ENCODE peak calls at places on chromosomes 16 and 17, in seven cellular contexts. T is CD8-positive, alpha-beta T cell; B is CD4-positive, CD25-positive, alpha-beta regulatory T cell; K is body of pancreas; U is A549; H is neuronal stem cell; F is prostate gland. Q is an unnamed sample. For H3K4me1, the result is how much of the 10 kb centered on the place peaks cover.

GRCh38 chr17:20156196-20157077 is 147.3 kb downstream of the SPECC1 start:
- DNase-seq in T (no peak), B (no peak), K (peak), U (peak), H (peak), F (peak), Q (peak)

GRCh38 chr17:83092186-83092585 is 12.8 kb downstream of the METRNL start:
- DNase-seq in T (no peak), B (no peak), K (no peak), U (no peak), H (no peak), F (no peak), Q (no peak)

GRCh38 chr17:75111777-75112176 is 2.0 kb downstream of the ARMC7 start:
- DNase-seq in T (no peak), B (no peak), K (no peak), U (no peak), H (no peak), F (no peak), Q (no peak)

GRCh38 chr17:77394540-77395295 is 253.9 kb downstream of the SEC14L1 start:
- DNase-seq in T (no peak), B (no peak), K (peak), U (no peak), H (no peak), F (peak), Q (no peak)

GRCh38 chr16:566475-567361 is at the start of gene NHLRC4:
- DNase-seq in T (no peak), B (peak), K (peak), U (no peak), H (no peak), F (peak), Q (peak)

GRCh38 chr16:85650864-85651811 is 37.6 kb downstream of the GINS2 start:
- DNase-seq in T (no peak), B (no peak), K (peak), U (no peak), H (no peak), F (no peak), Q (peak)

GRCh38 chr17:40615295-40615988 is 32.2 kb downstream of the SMARCE1 start:
- DNase-seq in T (no peak), B (peak), K (peak), U (peak), H (peak), F (peak), Q (no peak)

GRCh38 chr17:57316361-57316760 is 60.0 kb downstream of the MSI2 start:
- DNase-seq in T (no peak), B (no peak), K (no peak), U (no peak), H (no peak), F (no peak), Q (no peak)

GRCh38 chr17:37488009-37488604 is 1.6 kb upstream of the DUSP14 start:
- DNase-seq in T (no peak), B (no peak), K (no peak), U (peak), H (no peak), F (peak), Q (peak)

GRCh38 chr16:66503030-66503429 is 46.9 kb downstream of the TK2 start:
- DNase-seq in T (no peak), B (no peak), K (no peak), U (no peak), H (no peak), F (peak), Q (no peak)

GRCh38 chr16:89695875-89696597 is 5.5 kb downstream of the SPATA2L start:
- DNase-seq in T (no peak), B (no peak), K (no peak), U (no peak), H (no peak), F (no peak), Q (no peak)

GRCh38 chr17:82212331-82213250 is at the start of gene CCDC57:
- DNase-seq in T (no peak), B (no peak), K (peak), U (peak), H (peak), F (peak), Q (peak)

GRCh38 chr16:10754941-10755340 is 11.3 kb downstream of the NUBP1 start:
- DNase-seq in T (no peak), B (no peak), K (no peak), U (no peak), H (no peak), F (no peak), Q (peak)

GRCh38 chr16:49271363-49271762 is 10.3 kb downstream of the CBLN1 start:
- DNase-seq in T (no peak), B (no peak), K (no peak), U (no peak), H (no peak), F (no peak), Q (no peak)

GRCh38 chr17:27860971-27861669 is 32.0 kb downstream of the LYRM9 start:
- DNase-seq in T (no peak), B (no peak), K (no peak), U (no peak), H (no peak), F (no peak), Q (no peak)

GRCh38 chr17:76585649-76586593 is at the start of gene ST6GALNAC2:
- DNase-seq in T (peak), B (peak), K (peak), U (peak), H (no peak), F (peak), Q (no peak)

GRCh38 chr17:48006936-48007703 is 30.5 kb downstream of the COPZ2 start:
- DNase-seq in T (no peak), B (no peak), K (no peak), U (no peak), H (no peak), F (no peak), Q (no peak)

GRCh38 chr17:44390250-44390649 is 801 bp upstream of the ITGA2B start:
- DNase-seq in T (no peak), B (no peak), K (no peak), U (no peak), H (no peak), F (no peak), Q (no peak)

GRCh38 chr16:28974007-28974436 is 556 bp upstream of the SPNS1 start:
- DNase-seq in T (no peak), B (no peak), K (peak), U (peak), H (peak), F (no peak), Q (peak)

GRCh38 chr16:89924925-89925307 is 1.8 kb downstream of the TUBB3 start:
- DNase-seq in T (no peak), B (no peak), K (no peak), U (no peak), H (no peak), F (no peak), Q (peak)

GRCh38 chr17:32323784-32324590 is 18.0 kb downstream of the C17orf75 start:
- DNase-seq in T (no peak), B (no peak), K (peak), U (no peak), H (peak), F (peak), Q (no peak)

GRCh38 chr17:69945698-69946185 is 129.3 kb upstream of the KCNJ16 start:
- DNase-seq in T (no peak), B (no peak), K (no peak), U (no peak), H (no peak), F (no peak), Q (no peak)

GRCh38 chr16:87472142-87472778 is 20.6 kb downstream of the ZCCHC14 start:
- DNase-seq in T (no peak), B (no peak), K (no peak), U (no peak), H (no peak), F (no peak), Q (no peak)

GRCh38 chr16:87765776-87766484 is at the start of gene KLHDC4:
- DNase-seq in T (peak), B (peak), K (peak), U (peak), H (peak), F (peak), Q (peak)

GRCh38 chr17:39601758-39602532 is 5.8 kb downstream of the NEUROD2 start:
- DNase-seq in T (no peak), B (no peak), K (no peak), U (no peak), H (no peak), F (no peak), Q (no peak)
- H3K4me1 ChIP-seq in T (half or more), B (half or more), K (under half), U (under half), H (under half), F (under half), Q (under half)

GRCh38 chr17:34613064-34614019 is 34.0 kb downstream of the TMEM132E start:
- DNase-seq in T (no peak), B (no peak), K (peak), U (no peak), H (peak), F (peak), Q (peak)
- H3K4me1 ChIP-seq in T (under half), B (under half), K (under half), U (under half), H (under half), F (under half), Q (half or more)

GRCh38 chr16:27242868-27243590 is 25.5 kb downstream of the NSMCE1 start:
- DNase-seq in T (no peak), B (peak), K (no peak), U (peak), H (no peak), F (no peak), Q (peak)
- H3K4me1 ChIP-seq in T (under half), B (under half), K (under half), U (under half), H (under half), F (under half), Q (under half)

GRCh38 chr17:5763595-5763994 is 179.3 kb upstream of the NLRP1 start:
- DNase-seq in T (no peak), B (no peak), K (no peak), U (no peak), H (no peak), F (no peak), Q (no peak)

GRCh38 chr17:5758651-5759050 is 174.3 kb upstream of the NLRP1 start:
- DNase-seq in T (no peak), B (no peak), K (no peak), U (no peak), H (no peak), F (no peak), Q (peak)

GRCh38 chr17:5759501-5759925 is 175.2 kb upstream of the NLRP1 start:
- DNase-seq in T (no peak), B (no peak), K (no peak), U (no peak), H (no peak), F (no peak), Q (no peak)

GRCh38 chr17:5757306-5757907 is 173.1 kb upstream of the NLRP1 start:
- DNase-seq in T (no peak), B (no peak), K (peak), U (no peak), H (no peak), F (peak), Q (no peak)

DNA sequence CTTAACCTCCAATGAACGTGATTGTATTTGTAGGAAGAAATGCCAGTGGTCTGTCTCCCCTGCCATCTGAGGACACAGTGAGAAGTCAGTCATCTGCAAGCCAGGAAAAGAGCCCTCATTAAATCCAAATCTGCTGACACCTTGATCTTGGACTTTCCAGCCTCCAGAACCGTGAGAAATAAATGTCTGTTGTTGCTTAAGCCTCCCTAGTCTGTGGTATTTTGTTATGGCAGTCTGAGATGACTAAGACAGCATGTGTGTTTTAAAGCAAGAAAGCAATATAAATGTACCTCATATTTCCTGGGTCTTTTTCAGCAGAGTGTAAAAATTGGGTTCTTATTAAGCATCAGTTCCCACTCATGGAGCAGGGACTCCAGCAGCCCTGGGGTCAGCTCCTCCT is 177.9 kb upstream of the NLRP1 start:
- DNase-seq in T (no peak), B (no peak), K (no peak), U (no peak), H (no peak), F (no peak), Q (no peak)
- H3K4me1 ChIP-seq in T (under half), B (under half), K (under half), U (under half), H (under half), F (under half), Q (under half)

GRCh38 chr17:73289549-73290254 is 22.1 kb downstream of the CDC42EP4 start:
- DNase-seq in T (no peak), B (no peak), K (no peak), U (no peak), H (no peak), F (no peak), Q (no peak)
- H3K4me1 ChIP-seq in T (under half), B (under half), K (half or more), U (half or more), H (under half), F (half or more), Q (under half)

GRCh38 chr17:7215652-7216139 is 3.9 kb downstream of the DLG4 start:
- DNase-seq in T (no peak), B (no peak), K (no peak), U (peak), H (no peak), F (no peak), Q (peak)

GRCh38 chr17:7213895-7214299 is 5.7 kb downstream of the DLG4 start:
- DNase-seq in T (no peak), B (no peak), K (peak), U (peak), H (peak), F (peak), Q (peak)

GRCh38 chr17:7215136-7215638 is 4.4 kb downstream of the DLG4 start:
- DNase-seq in T (no peak), B (no peak), K (no peak), U (no peak), H (no peak), F (no peak), Q (no peak)

GRCh38 chr17:7216242-7217112 is 3.2 kb downstream of the DLG4 start:
- DNase-seq in T (no peak), B (no peak), K (no peak), U (no peak), H (no peak), F (no peak), Q (peak)

DNA sequence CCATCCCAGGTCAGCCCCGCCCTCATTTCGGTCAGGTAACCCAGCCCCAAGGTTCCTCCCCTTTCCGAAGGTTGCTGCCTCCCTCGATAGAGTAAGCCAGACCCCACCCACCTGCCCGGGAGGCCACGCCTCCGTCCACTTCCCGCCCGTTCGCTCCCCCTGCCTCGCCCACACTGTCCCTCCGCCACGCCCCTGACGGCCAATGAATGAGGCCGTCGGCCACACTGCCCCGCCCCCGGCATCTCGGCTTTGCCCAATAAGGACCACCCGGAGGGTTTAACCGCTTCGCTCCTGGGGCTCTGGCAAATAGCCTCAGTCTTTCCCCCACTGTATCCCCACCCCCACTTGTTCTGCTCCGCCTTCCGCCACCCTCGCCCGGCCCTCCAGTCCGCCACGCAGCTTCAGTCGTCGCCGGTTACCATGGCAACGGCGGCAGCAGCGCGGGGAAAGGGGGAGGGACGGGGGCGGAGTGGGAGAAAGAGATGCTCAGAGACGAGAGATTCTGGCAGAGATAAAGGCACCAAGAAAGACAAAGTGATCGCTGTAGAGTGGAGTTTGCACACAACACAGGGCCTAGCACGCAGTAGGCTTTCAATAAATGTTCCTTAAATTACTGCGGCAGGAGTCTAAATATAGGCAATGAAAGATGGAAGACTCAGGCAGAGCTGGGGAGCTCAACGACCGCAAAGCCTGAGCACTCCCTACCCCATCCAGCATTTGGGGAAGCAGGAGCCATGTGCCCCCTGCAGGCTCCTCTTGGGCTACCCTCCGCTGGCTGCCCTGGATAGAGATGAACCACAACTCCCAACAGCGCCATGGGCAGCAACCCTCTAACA is 5.1 kb downstream of the DLG4 start:
- DNase-seq in T (peak), B (peak), K (peak), U (peak), H (peak), F (peak), Q (peak)
- H3K4me1 ChIP-seq in T (half or more), B (under half), K (under half), U (under half), H (under half), F (under half), Q (under half)

DNA sequence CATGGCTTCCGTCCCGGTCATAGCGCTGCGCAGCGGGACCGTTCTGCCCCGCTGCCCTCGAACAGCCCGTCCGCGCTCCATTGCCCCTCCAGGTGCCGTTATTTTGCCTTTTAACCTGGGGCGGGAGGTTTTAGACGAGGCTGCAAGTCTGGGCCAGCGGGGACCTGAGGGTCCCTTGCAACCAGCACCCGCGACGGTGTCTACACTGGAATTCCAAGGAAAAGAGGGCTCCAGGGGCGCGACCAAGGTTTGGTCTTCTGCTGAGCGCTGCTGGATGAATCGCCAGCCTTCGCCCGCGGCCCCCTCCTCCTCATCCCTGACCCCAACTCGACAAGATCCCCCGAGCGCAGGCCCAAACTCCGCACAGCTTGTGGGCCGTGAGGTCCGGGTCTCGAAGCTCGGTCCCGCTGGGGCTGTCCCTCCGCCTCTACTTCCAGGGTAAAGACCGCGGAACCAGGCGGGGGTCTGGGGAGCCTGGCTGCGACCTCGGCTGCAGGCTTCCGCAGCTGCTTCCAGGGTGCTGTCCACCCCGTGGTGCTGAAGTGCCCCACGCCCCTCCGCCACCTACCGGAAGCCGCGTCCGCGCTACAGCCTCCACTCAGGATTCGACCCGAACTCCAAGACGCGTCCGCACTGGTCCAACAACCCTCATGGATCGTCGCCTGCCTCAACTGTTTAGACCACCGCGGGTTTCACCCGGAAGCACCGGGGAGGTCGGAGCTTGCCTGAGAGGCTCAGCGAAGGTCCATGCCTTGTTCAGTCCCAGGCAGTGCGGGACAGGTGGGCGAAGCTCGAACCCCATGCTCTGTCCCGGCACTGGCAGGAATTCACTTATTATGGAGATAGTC is 10.1 kb upstream of the CA4 start:
- DNase-seq in T (peak), B (peak), K (peak), U (peak), H (peak), F (peak), Q (peak)
- H3K4me1 ChIP-seq in T (under half), B (under half), K (under half), U (under half), H (under half), F (under half), Q (under half)

Q was measured in A673.